ENCODE peak calls at places on chromosomes 7 and 10, in seven cellular contexts. D is NCI-H1417; O is HTR-8/SVneo; R is T-helper 17 cell; E is Caki2; H is bronchial epithelial cell; I is activated CD8-positive, alpha-beta memory T cell treated with anti-CD3 and anti-CD28 coated beads, Interleukin-2, amount 50 U/mL, for 48 hours. S is an unnamed sample.

GRCh38 chr10:71357792-71358265 is 38.8 kb downstream of the SLC29A3 start:
- DNase-seq in D (no peak), O (peak; percentile 67), R (no peak), E (no peak), H (no peak), I (no peak), S (no peak)

GRCh38 chr10:121886997-121887622 is 40.7 kb downstream of the ATE1 start:
- DNase-seq in D (peak; percentile 45), O (peak; percentile 48), R (peak; percentile 20), E (peak; percentile 28), H (peak; percentile 63), I (peak; percentile 66), S (peak; percentile 68)

GRCh38 chr10:100997364-100998182 is 2.0 kb upstream of the LZTS2 start:
- DNase-seq in D (peak; percentile 46), O (peak; percentile 83), R (peak; percentile 68), E (peak; percentile 82), H (peak; percentile 57), I (peak; percentile 92), S (peak; percentile 75)

GRCh38 chr7:150383710-150384397 is 4.7 kb downstream of the ZNF775 start:
- DNase-seq in D (peak; percentile 53), O (no peak), R (no peak), E (no peak), H (no peak), I (no peak), S (no peak)

GRCh38 chr10:120945801-120946302 is 94.7 kb downstream of the WDR11 start:
- DNase-seq in D (no peak), O (no peak), R (no peak), E (peak; percentile 31), H (peak; percentile 83), I (no peak), S (no peak)

GRCh38 chr10:76315240-76315639 is 883.8 kb downstream of the LRMDA start:
- DNase-seq in D (no peak), O (no peak), R (no peak), E (no peak), H (no peak), I (no peak), S (no peak)

GRCh38 chr10:90197766-90198165 is 496.4 kb downstream of the KIF20B start:
- DNase-seq in D (no peak), O (no peak), R (no peak), E (no peak), H (peak; percentile 90), I (no peak), S (peak; percentile 46)

GRCh38 chr10:113552014-113552413 is 839 bp upstream of the HABP2 start:
- DNase-seq in D (no peak), O (no peak), R (no peak), E (no peak), H (peak; percentile 89), I (no peak), S (peak; percentile 64)

GRCh38 chr7:1028775-1029636 is 15.3 kb upstream of the GPR146 start:
- DNase-seq in D (peak; percentile 27), O (peak; percentile 100), R (peak; percentile 39), E (peak; percentile 85), H (peak; percentile 89), I (peak; percentile 78), S (peak; percentile 91)

GRCh38 chr10:20606985-20607384 is 290.1 kb downstream of the NEBL start:
- DNase-seq in D (no peak), O (no peak), R (no peak), E (no peak), H (no peak), I (no peak), S (no peak)

GRCh38 chr7:1030444-1031070 is 13.8 kb upstream of the GPR146 start:
- DNase-seq in D (peak; percentile 27), O (no peak), R (no peak), E (no peak), H (no peak), I (no peak), S (no peak)

GRCh38 chr10:78687616-78688015 is 381.1 kb upstream of the ZMIZ1 start:
- DNase-seq in D (no peak), O (no peak), R (no peak), E (no peak), H (no peak), I (no peak), S (no peak)

GRCh38 chr7:11232462-11232861 is 258.8 kb downstream of the PHF14 start:
- DNase-seq in D (no peak), O (no peak), R (no peak), E (no peak), H (no peak), I (no peak), S (peak; percentile 7)

GRCh38 chr10:37765216-37765615 is 92.2 kb downstream of the ZNF248 start:
- DNase-seq in D (no peak), O (no peak), R (no peak), E (no peak), H (no peak), I (no peak), S (no peak)

GRCh38 chr10:131652416-131652815 is 248.4 kb upstream of the PPP2R2D start:
- DNase-seq in D (no peak), O (no peak), R (no peak), E (no peak), H (no peak), I (no peak), S (no peak)

GRCh38 chr10:13816195-13816926 is 229.6 kb downstream of the PRPF18 start:
- DNase-seq in D (no peak), O (no peak), R (no peak), E (no peak), H (no peak), I (no peak), S (no peak)

GRCh38 chr7:150856303-150857275 is 4.3 kb downstream of the AOC1 start:
- DNase-seq in D (no peak), O (no peak), R (no peak), E (no peak), H (no peak), I (no peak), S (no peak)

GRCh38 chr10:88386878-88387773 is 196.0 kb downstream of the RNLS start:
- DNase-seq in D (peak; percentile 10), O (peak; percentile 27), R (no peak), E (peak; percentile 91), H (peak; percentile 81), I (no peak), S (no peak)

GRCh38 chr7:110010379-110010778 is 1080.5 kb upstream of the LRRN3 start:
- DNase-seq in D (no peak), O (no peak), R (no peak), E (no peak), H (peak; percentile 6), I (no peak), S (no peak)

GRCh38 chr7:105887569-105888199 is 11.3 kb upstream of the ATXN7L1 start:
- DNase-seq in D (peak; percentile 65), O (no peak), R (no peak), E (no peak), H (no peak), I (no peak), S (no peak)

GRCh38 chr10:25174461-25175230 is at the start of gene GPR158:
- DNase-seq in D (peak; percentile 83), O (peak; percentile 68), R (peak; percentile 17), E (peak; percentile 96), H (peak; percentile 77), I (peak; percentile 76), S (peak; percentile 46)

GRCh38 chr7:157555308-157555707 is 218.5 kb downstream of the DNAJB6 start:
- DNase-seq in D (no peak), O (no peak), R (no peak), E (peak; percentile 59), H (no peak), I (peak; percentile 20), S (peak; percentile 94)

GRCh38 chr7:91034459-91035368 is 229.5 kb upstream of the FZD1 start:
- DNase-seq in D (peak; percentile 80), O (peak; percentile 9), R (no peak), E (peak; percentile 30), H (peak; percentile 41), I (no peak), S (peak; percentile 65)

GRCh38 chr7:73850781-73851207 is 8.5 kb upstream of the METTL27 start:
- DNase-seq in D (no peak), O (peak; percentile 71), R (no peak), E (peak; percentile 97), H (peak; percentile 98), I (no peak), S (peak; percentile 93)